ENCODE peak calls at places on chromosomes 3 and 15, in seven cellular contexts. Z, U, Y, W, E, Q and K are unnamed samples.
A peak's percentile ranks its signal among the peaks of the same experiment; 100 is the strongest.

GRCh38 chr3:42612928-42613327 is 12.4 kb downstream of the NKTR start:
- DNase-seq in Z (no peak), Y (no peak), U (no peak), E (no peak), Q (no peak), W (no peak), K (peak; percentile 82)

GRCh38 chr3:33211444-33211843 is 7.2 kb downstream of the SUSD5 start:
- DNase-seq in Y (no peak), E (no peak), W (no peak), Z (peak; percentile 31), Q (peak; percentile 79), U (peak; percentile 88), K (no peak)

GRCh38 chr15:71103102-71103676 is 12.1 kb upstream of the THSD4 start:
- DNase-seq in E (no peak), W (peak; percentile 28), Q (peak; percentile 77), Y (peak; percentile 5), Z (peak; percentile 50), U (no peak), K (peak; percentile 70)

GRCh38 chr15:43749690-43750345 is 3.6 kb downstream of the PDIA3 start:
- DNase-seq in E (no peak), U (peak; percentile 5), Z (no peak), Q (no peak), W (no peak), Y (peak; percentile 58), K (peak; percentile 95)

GRCh38 chr15:49380912-49381311 is 42.1 kb upstream of the FGF7 start:
- DNase-seq in Q (no peak), Z (no peak), E (no peak), Y (no peak), U (no peak), W (peak; percentile 90), K (no peak)

GRCh38 chr3:30227571-30228301 is 378.7 kb upstream of the TGFBR2 start:
- DNase-seq in Q (peak; percentile 93), Z (peak; percentile 27), Y (no peak), E (no peak), W (no peak), U (peak; percentile 97), K (no peak)

GRCh38 chr15:77122576-77122975 is 51.7 kb upstream of the TSPAN3 start:
- DNase-seq in W (no peak), Q (no peak), Y (no peak), E (no peak), U (no peak), Z (no peak), K (no peak)

GRCh38 chr3:68256635-68257034 is 602.2 kb upstream of the SUCLG2 start:
- DNase-seq in Y (peak; percentile 6), E (no peak), W (peak; percentile 46), U (no peak), Z (no peak), Q (no peak), K (peak; percentile 49)

GRCh38 chr15:62770752-62771151 is 271.8 kb upstream of the TPM1 start:
- DNase-seq in Y (no peak), E (no peak), W (no peak), Q (peak; percentile 60), U (peak; percentile 96), Z (peak; percentile 68), K (no peak)

GRCh38 chr15:87369269-87369668 is 887.3 kb downstream of the NTRK3 start:
- DNase-seq in E (no peak), W (peak; percentile 81), Z (no peak), Q (peak; percentile 81), Y (no peak), U (peak; percentile 99), K (no peak)

GRCh38 chr15:65940618-65940909 is 71.3 kb downstream of the RAB11A start:
- DNase-seq in U (peak; percentile 56), E (no peak), Z (no peak), W (no peak), Y (no peak), Q (no peak), K (no peak)

GRCh38 chr15:71118881-71119632 is 3.8 kb downstream of the THSD4 start:
- DNase-seq in Y (no peak), W (no peak), U (no peak), E (no peak), Z (no peak), Q (no peak), K (peak; percentile 42)

GRCh38 chr3:98563661-98564281 is 29.6 kb downstream of the CPOX start:
- DNase-seq in U (peak; percentile 75), Z (no peak), Q (peak; percentile 60), E (no peak), Y (peak; percentile 19), W (no peak), K (no peak)

GRCh38 chr3:148466143-148466542 is 231.6 kb upstream of the AGTR1 start:
- DNase-seq in E (peak; percentile 5), U (peak; percentile 80), W (peak; percentile 61), Z (no peak), Y (no peak), Q (no peak), K (no peak)

GRCh38 chr3:139134678-139135372 is 90.1 kb upstream of the PRR23C start:
- DNase-seq in W (no peak), Z (no peak), E (no peak), Y (no peak), Q (no peak), U (no peak), K (no peak)

GRCh38 chr3:156782921-156783320 is 43.2 kb upstream of the LEKR1 start:
- DNase-seq in Y (no peak), Z (no peak), U (no peak), E (no peak), W (no peak), Q (no peak), K (no peak)

GRCh38 chr3:114850913-114851312 is 296.2 kb downstream of the ZBTB20 start:
- DNase-seq in Z (no peak), Y (no peak), Q (no peak), U (no peak), W (no peak), E (no peak), K (no peak)

GRCh38 chr3:68290333-68290732 is 635.9 kb upstream of the SUCLG2 start:
- DNase-seq in E (no peak), Y (no peak), U (no peak), W (no peak), Q (no peak), Z (no peak), K (no peak)

GRCh38 chr3:63818282-63819150 is 583 bp upstream of the C3orf49 start:
- DNase-seq in Q (peak; percentile 74), Z (peak; percentile 28), W (peak; percentile 63), E (peak; percentile 23), U (peak; percentile 41), Y (peak; percentile 59), K (peak; percentile 81)

GRCh38 chr3:55330355-55330754 is 156.8 kb downstream of the WNT5A start:
- DNase-seq in U (peak; percentile 99), Z (no peak), E (no peak), Y (no peak), Q (peak; percentile 88), W (peak; percentile 82), K (no peak)

GRCh38 chr3:94234177-94234788 is 171.4 kb downstream of the NSUN3 start:
- DNase-seq in W (peak; percentile 72), Q (peak; percentile 50), Y (peak; percentile 7), Z (peak; percentile 22), U (peak; percentile 37), E (no peak), K (peak; percentile 82)

DNA sequence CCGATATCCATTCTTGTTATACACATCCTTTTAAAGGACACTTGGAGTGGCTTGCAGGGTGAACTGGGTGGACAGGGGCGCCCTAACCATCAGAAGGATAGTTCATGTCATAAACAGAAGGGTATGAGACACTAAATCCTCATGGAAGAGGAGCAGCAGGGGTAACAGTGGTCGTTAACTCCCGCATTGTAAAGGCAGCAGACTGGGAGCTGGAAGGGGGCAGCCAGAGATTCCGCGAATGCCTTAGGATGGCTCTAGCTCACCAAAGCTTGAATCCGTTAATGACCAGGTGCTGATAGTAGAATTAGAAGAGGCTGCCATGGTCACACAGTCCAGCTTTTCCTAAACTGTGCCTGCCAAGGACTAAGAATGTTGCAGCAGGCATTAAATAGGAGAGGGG is 85.2 kb upstream of the ANKRD34C start:
- DNase-seq in W (peak; percentile 68), U (no peak), E (no peak), Y (no peak), Q (no peak), Z (no peak), K (no peak)
- H3K79me2 ChIP-seq in W (no peaks in the 10 kb centered on the region), U (no peaks in the 10 kb centered on the region), E (no peaks in the 10 kb centered on the region), Y (no peaks in the 10 kb centered on the region), Q (no peaks in the 10 kb centered on the region), Z (no peaks in the 10 kb centered on the region), K (no peaks in the 10 kb centered on the region)

GRCh38 chr3:122975163-122975923 is 52.2 kb downstream of the SEMA5B start:
- DNase-seq in U (peak; percentile 81), Q (peak; percentile 36), W (peak; percentile 95), Z (no peak), E (no peak), Y (peak; percentile 81), K (peak; percentile 78)

GRCh38 chr3:122977645-122978466 is 49.7 kb downstream of the SEMA5B start:
- DNase-seq in Z (no peak), Q (peak; percentile 66), W (peak; percentile 91), E (peak; percentile 46), Y (no peak), U (peak; percentile 84), K (no peak)

GRCh38 chr3:122973893-122974615 is 53.5 kb downstream of the SEMA5B start:
- DNase-seq in Q (no peak), Z (no peak), U (peak; percentile 9), W (no peak), E (no peak), Y (no peak), K (no peak)

GRCh38 chr3:122974764-122975162 is 52.8 kb downstream of the SEMA5B start:
- DNase-seq in W (peak; percentile 76), U (peak; percentile 65), Z (no peak), E (no peak), Q (peak; percentile 46), Y (peak; percentile 21), K (no peak)

GRCh38 chr3:122975924-122976293 is 51.7 kb downstream of the SEMA5B start:
- DNase-seq in W (no peak), Q (no peak), Z (no peak), E (no peak), U (peak; percentile 12), Y (peak; percentile 51), K (peak; percentile 88)
- H3K9ac ChIP-seq in W (peak overlapping the region; percentile 8), Q (no peak overlapping the region), Z (no peak overlapping the region), E (no peak overlapping the region), U (no peak overlapping the region), Y (no peak overlapping the region), K (peak overlapping the region; percentile 37)

DNA sequence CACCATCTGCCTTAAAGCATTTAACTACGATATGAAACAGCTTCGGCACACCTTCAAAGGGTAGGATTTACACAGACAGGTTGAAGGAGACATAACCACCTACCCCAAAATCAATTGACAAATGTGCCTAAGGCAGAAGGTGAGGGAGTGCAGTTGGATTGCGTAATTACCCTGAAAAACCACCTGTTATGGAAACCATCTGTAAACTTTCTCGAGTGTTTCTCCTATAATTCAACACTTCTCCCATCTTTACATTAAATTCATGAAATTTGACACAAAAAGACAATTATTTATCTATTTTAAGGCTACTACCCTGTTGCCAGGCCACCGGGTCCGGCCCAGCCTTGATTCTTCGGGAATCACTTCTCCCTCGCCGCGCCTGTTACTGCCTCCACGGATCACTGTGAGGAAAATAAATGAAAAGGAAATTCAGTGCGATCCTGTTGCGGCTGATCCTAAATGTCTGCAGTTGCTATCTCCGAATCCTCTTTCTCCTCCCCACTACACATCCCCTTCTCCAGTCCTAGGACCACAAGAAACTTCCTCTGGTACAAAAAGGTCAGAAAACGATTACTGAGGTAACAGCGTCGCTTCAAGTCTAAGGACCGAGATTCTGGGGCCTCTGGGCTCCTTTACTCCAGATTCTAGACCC is 655 bp downstream of the IQCB1 start:
- DNase-seq in Y (no peak), E (no peak), Q (no peak), Z (no peak), W (no peak), U (no peak), K (peak; percentile 73)
- H3K79me2 ChIP-seq in Y (peaks cover 50% of the 10 kb centered on the region), E (no peaks in the 10 kb centered on the region), Q (peaks cover 10% of the 10 kb centered on the region), Z (peaks cover 52% of the 10 kb centered on the region), W (peaks cover 4% of the 10 kb centered on the region), U (peaks cover 20% of the 10 kb centered on the region), K (peaks cover 94% of the 10 kb centered on the region)

GRCh38 chr3:49813497-49814174 is at the start of gene UBA7:
- DNase-seq in E (no peak), U (peak; percentile 85), Q (peak; percentile 87), Z (no peak), Y (peak; percentile 66), W (no peak), K (no peak)
- H3K9ac ChIP-seq in E (no peak within 1 kb of the TSS), U (peak within 1 kb of the TSS; percentile 75), Q (peak within 1 kb of the TSS; percentile 64), Z (no peak within 1 kb of the TSS), Y (peak within 1 kb of the TSS; percentile 61), W (no peak within 1 kb of the TSS), K (peak within 1 kb of the TSS; percentile 41)